ENCODE peak calls at places on chromosomes 13 and 19, in seven cellular contexts. T is endothelial cell of umbilical vein, D is heart left ventricle, H is adrenal gland, I is uterus, W is IMR-90, R is A549. E is an unnamed sample.

GRCh38 chr13:24627090-24627714 is 53.0 kb upstream of the ATP12A start:
- DNase-seq in T (no peak), D (no peak), H (no peak), I (no peak), W (no peak), R (peak; percentile 10), E (no peak)

GRCh38 chr13:44045179-44045562 is 165.5 kb downstream of the LACC1 start:
- DNase-seq in T (no peak), D (no peak), H (no peak), I (no peak), W (no peak), R (peak; percentile 17), E (peak; percentile 14)

GRCh38 chr13:113513761-113514160 is 23.2 kb upstream of the DCUN1D2 start:
- DNase-seq in T (no peak), D (no peak), H (no peak), I (no peak), W (no peak), R (no peak), E (no peak)

GRCh38 chr19:5321851-5322681 is 18.5 kb downstream of the PTPRS start:
- DNase-seq in T (no peak), D (peak; percentile 13), H (no peak), I (no peak), W (no peak), R (no peak), E (no peak)

GRCh38 chr19:15437355-15438123 is 12.2 kb downstream of the WIZ start:
- DNase-seq in T (no peak), D (no peak), H (no peak), I (peak; percentile 64), W (peak; percentile 74), R (no peak), E (peak; percentile 38)

GRCh38 chr19:1856698-1857603 is 6.4 kb downstream of the KLF16 start:
- DNase-seq in T (peak; percentile 76), D (peak; percentile 88), H (peak; percentile 89), I (peak; percentile 73), W (peak; percentile 70), R (peak; percentile 87), E (peak; percentile 91)

GRCh38 chr19:16088351-16088984 is 12.2 kb downstream of the TPM4 start:
- DNase-seq in T (no peak), D (no peak), H (peak; percentile 54), I (no peak), W (no peak), R (peak; percentile 80), E (peak; percentile 77)

GRCh38 chr19:35556846-35557538 is 6.5 kb downstream of the ATP4A start:
- DNase-seq in T (no peak), D (no peak), H (no peak), I (no peak), W (no peak), R (no peak), E (no peak)

GRCh38 chr13:99681695-99682094 is 180.4 kb downstream of the TM9SF2 start:
- DNase-seq in T (no peak), D (no peak), H (no peak), I (no peak), W (no peak), R (no peak), E (no peak)

GRCh38 chr13:45846681-45847080 is 4.9 kb downstream of the SIAH3 start:
- DNase-seq in T (no peak), D (no peak), H (no peak), I (no peak), W (no peak), R (no peak), E (no peak)

GRCh38 chr13:33744589-33745369 is 73.2 kb upstream of the RFC3 start:
- DNase-seq in T (no peak), D (no peak), H (no peak), I (no peak), W (no peak), R (no peak), E (peak; percentile 62)
- H3K27ac ChIP-seq in T (no peak overlapping the region), D (no peak overlapping the region), H (no peak overlapping the region), I (no peak overlapping the region), W (no peak overlapping the region), R (no peak overlapping the region), E (peak overlapping the region; percentile 65)

DNA sequence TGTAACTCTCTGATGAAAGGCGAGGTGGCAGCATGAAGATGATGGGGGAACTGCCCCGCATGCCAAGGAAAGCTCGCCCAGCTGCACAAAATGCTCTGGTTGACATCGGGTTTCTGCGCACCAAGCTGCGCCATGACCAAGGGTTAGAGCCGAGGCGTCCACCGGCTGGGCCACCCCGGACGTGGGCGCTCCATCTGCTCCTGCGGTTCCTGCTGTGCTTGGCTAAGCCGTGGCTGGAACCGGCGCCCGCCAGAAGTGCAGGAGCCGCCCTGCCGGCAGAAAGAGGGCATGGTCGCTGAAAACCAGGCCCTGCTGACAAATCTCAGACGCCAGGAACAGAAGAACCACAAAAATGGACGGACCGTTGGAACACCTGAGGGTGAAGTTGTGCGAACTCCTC is 57.9 kb downstream of the ZNF100 start:
- DNase-seq in T (no peak), D (no peak), H (no peak), I (no peak), W (no peak), R (no peak), E (no peak)
- TF ChIP-seq CTCF in T (no peak), D (no peak), H (no peak), I (no peak), W (no peak), R (no peak), E (no peak)

GRCh38 chr13:40800559-40800958 is 11.1 kb downstream of the SLC25A15 start:
- DNase-seq in T (no peak), D (no peak), H (no peak), I (no peak), W (no peak), R (no peak), E (peak; percentile 55)

GRCh38 chr13:40799508-40799907 is 10.1 kb downstream of the SLC25A15 start:
- DNase-seq in T (no peak), D (no peak), H (no peak), I (no peak), W (no peak), R (no peak), E (no peak)

GRCh38 chr13:40801255-40802217 is 12.1 kb downstream of the SLC25A15 start:
- DNase-seq in T (no peak), D (no peak), H (no peak), I (no peak), W (no peak), R (no peak), E (peak; percentile 66)

GRCh38 chr13:40796649-40797048 is 7.2 kb downstream of the SLC25A15 start:
- DNase-seq in T (no peak), D (no peak), H (no peak), I (no peak), W (no peak), R (no peak), E (no peak)

DNA sequence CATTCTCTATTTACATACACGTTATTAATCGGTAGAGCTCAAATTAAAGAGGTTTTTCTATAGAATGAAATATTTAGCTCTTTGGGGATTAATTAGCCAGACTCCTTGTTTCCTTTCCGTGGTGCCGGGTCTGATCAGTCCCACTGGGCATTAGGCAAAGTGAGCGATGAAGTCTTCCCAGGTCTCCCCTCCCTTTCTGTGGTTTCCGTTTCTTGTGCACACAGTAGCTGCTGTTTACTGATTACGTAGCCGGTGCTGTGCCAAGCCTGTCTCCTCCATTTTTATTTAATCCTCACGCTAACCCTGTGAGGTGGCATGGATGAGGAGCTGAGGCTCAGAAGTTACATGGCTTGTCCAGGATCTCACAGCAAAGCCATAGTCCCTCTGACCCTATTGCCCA is 9.0 kb downstream of the SLC25A15 start:
- DNase-seq in T (no peak), D (no peak), H (no peak), I (no peak), W (no peak), R (no peak), E (peak; percentile 74)
- TF ChIP-seq POLR2A in T (no peak), D (no peak), H (no peak), I (no peak), W (no peak), R (no peak), E (peak; percentile 57)

GRCh38 chr19:29596080-29596479 is 10.0 kb upstream of the POP4 start:
- DNase-seq in T (no peak), D (no peak), H (no peak), I (no peak), W (no peak), R (no peak), E (no peak)
- H3K27ac ChIP-seq in T (no peak overlapping the region), D (no peak overlapping the region), H (no peak overlapping the region), I (no peak overlapping the region), W (no peak overlapping the region), R (no peak overlapping the region), E (no peak overlapping the region)

E was measured in body of pancreas.